ENCODE peak calls at places on chromosomes 11 and 22, in ten cellular contexts. One of them, this sample, is unnamed.

GRCh38 chr11:120645639-120646038 is 134.1 kb downstream of the GRIK4 start:
- DNase-seq in omental fat pad: no peak
- DNase-seq in lower leg skin: no peak
- DNase-seq in heart left ventricle: no peak
- DNase-seq in chondrocyte: no peak
- DNase-seq in progenitor cell of endocrine pancreas: no peak
- DNase-seq in spleen: peak
- DNase-seq in adrenal gland: no peak
- DNase-seq in psoas muscle: no peak
- DNase-seq in stomach: no peak
- DNase-seq in this sample: no peak

GRCh38 chr11:19730373-19730772 is 17.7 kb downstream of the NAV2 start:
- DNase-seq in lower leg skin: no peak
- DNase-seq in spleen: no peak
- DNase-seq in stomach: no peak
- DNase-seq in psoas muscle: peak
- DNase-seq in adrenal gland: no peak
- DNase-seq in progenitor cell of endocrine pancreas: no peak
- DNase-seq in chondrocyte: no peak
- DNase-seq in omental fat pad: no peak
- DNase-seq in heart left ventricle: peak
- DNase-seq in this sample: no peak

GRCh38 chr22:37080438-37080837 is 28.9 kb downstream of the KCTD17 start:
- DNase-seq in progenitor cell of endocrine pancreas: no peak
- DNase-seq in heart left ventricle: no peak
- DNase-seq in psoas muscle: no peak
- DNase-seq in omental fat pad: no peak
- DNase-seq in lower leg skin: no peak
- DNase-seq in stomach: no peak
- DNase-seq in adrenal gland: no peak
- DNase-seq in chondrocyte: no peak
- DNase-seq in spleen: no peak
- DNase-seq in this sample: no peak

GRCh38 chr11:23772081-23772480 is 724.8 kb upstream of the LUZP2 start:
- DNase-seq in progenitor cell of endocrine pancreas: no peak
- DNase-seq in adrenal gland: no peak
- DNase-seq in lower leg skin: no peak
- DNase-seq in chondrocyte: no peak
- DNase-seq in omental fat pad: no peak
- DNase-seq in stomach: no peak
- DNase-seq in heart left ventricle: no peak
- DNase-seq in psoas muscle: no peak
- DNase-seq in spleen: no peak
- DNase-seq in this sample: no peak

GRCh38 chr11:126034026-126034822 is 28.4 kb downstream of the CDON start:
- DNase-seq in stomach: no peak
- DNase-seq in heart left ventricle: no peak
- DNase-seq in psoas muscle: no peak
- DNase-seq in progenitor cell of endocrine pancreas: no peak
- DNase-seq in chondrocyte: no peak
- DNase-seq in lower leg skin: no peak
- DNase-seq in omental fat pad: no peak
- DNase-seq in spleen: no peak
- DNase-seq in adrenal gland: no peak
- DNase-seq in this sample: no peak

GRCh38 chr22:32475428-32476010 is 908 bp downstream of the FBXO7 start:
- DNase-seq in omental fat pad: no peak
- DNase-seq in progenitor cell of endocrine pancreas: no peak
- DNase-seq in stomach: peak
- DNase-seq in psoas muscle: no peak
- DNase-seq in spleen: peak
- DNase-seq in lower leg skin: peak
- DNase-seq in heart left ventricle: peak
- DNase-seq in chondrocyte: no peak
- DNase-seq in adrenal gland: peak
- DNase-seq in this sample: no peak

GRCh38 chr11:109120341-109120740 is 301.6 kb upstream of the C11orf87 start:
- DNase-seq in spleen: no peak
- DNase-seq in stomach: no peak
- DNase-seq in chondrocyte: no peak
- DNase-seq in progenitor cell of endocrine pancreas: no peak
- DNase-seq in heart left ventricle: no peak
- DNase-seq in psoas muscle: no peak
- DNase-seq in omental fat pad: no peak
- DNase-seq in lower leg skin: no peak
- DNase-seq in adrenal gland: no peak
- DNase-seq in this sample: no peak

GRCh38 chr11:35887737-35888136 is 56.1 kb upstream of the LDLRAD3 start:
- DNase-seq in psoas muscle: no peak
- DNase-seq in spleen: no peak
- DNase-seq in adrenal gland: no peak
- DNase-seq in stomach: no peak
- DNase-seq in lower leg skin: no peak
- DNase-seq in progenitor cell of endocrine pancreas: no peak
- DNase-seq in heart left ventricle: no peak
- DNase-seq in chondrocyte: no peak
- DNase-seq in omental fat pad: no peak
- DNase-seq in this sample: no peak

GRCh38 chr11:86172894-86173293 is 71.7 kb upstream of the EED start:
- DNase-seq in omental fat pad: no peak
- DNase-seq in stomach: no peak
- DNase-seq in spleen: no peak
- DNase-seq in chondrocyte: no peak
- DNase-seq in adrenal gland: no peak
- DNase-seq in psoas muscle: no peak
- DNase-seq in heart left ventricle: no peak
- DNase-seq in lower leg skin: no peak
- DNase-seq in progenitor cell of endocrine pancreas: no peak
- DNase-seq in this sample: no peak

GRCh38 chr11:83088965-83089364 is 17.3 kb upstream of the RAB30 start:
- DNase-seq in progenitor cell of endocrine pancreas: no peak
- DNase-seq in heart left ventricle: no peak
- DNase-seq in spleen: no peak
- DNase-seq in adrenal gland: no peak
- DNase-seq in omental fat pad: no peak
- DNase-seq in chondrocyte: no peak
- DNase-seq in stomach: no peak
- DNase-seq in psoas muscle: no peak
- DNase-seq in lower leg skin: no peak
- DNase-seq in this sample: no peak
- TF ChIP-seq CTCF in progenitor cell of endocrine pancreas: no peak
- TF ChIP-seq CTCF in heart left ventricle: no peak
- TF ChIP-seq CTCF in spleen: no peak
- TF ChIP-seq CTCF in adrenal gland: no peak
- TF ChIP-seq CTCF in omental fat pad: no peak
- TF ChIP-seq CTCF in chondrocyte: peak
- TF ChIP-seq CTCF in stomach: no peak
- TF ChIP-seq CTCF in psoas muscle: no peak
- TF ChIP-seq CTCF in lower leg skin: no peak
- TF ChIP-seq CTCF in this sample: no peak

DNA sequence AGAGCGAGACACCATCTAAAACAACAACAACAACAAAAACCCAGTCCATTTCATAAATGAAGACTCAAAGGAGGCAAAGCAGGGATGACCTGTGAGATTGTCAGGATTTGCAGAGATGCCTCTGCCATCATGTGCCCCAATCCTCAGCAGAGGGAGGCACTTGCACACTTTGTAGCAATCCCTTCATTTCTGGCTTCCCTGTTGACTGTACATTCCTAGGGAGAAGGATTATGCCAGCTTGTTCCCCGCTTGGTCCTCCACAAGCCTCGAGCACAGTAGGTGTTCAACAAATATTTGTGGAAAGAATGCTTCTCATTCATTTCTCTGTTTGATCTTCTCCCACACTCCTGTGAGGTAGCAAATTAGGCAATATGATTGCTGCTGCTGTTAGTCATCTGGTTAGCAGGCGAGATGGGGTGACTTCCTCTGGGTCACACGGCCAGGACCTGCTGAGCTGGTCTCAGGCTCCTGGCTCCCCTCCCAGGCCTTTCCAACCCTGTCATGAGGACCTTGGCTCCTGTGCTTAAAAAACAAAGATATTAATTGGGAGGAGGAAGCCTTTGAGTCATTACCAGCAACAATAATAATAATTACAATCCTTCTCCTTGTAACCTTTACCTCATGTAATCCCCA is 34.1 kb downstream of the LIF start:
- DNase-seq in chondrocyte: peak
- DNase-seq in omental fat pad: peak
- DNase-seq in heart left ventricle: no peak
- DNase-seq in psoas muscle: peak
- DNase-seq in progenitor cell of endocrine pancreas: no peak
- DNase-seq in spleen: peak
- DNase-seq in adrenal gland: peak
- DNase-seq in lower leg skin: peak
- DNase-seq in stomach: peak
- DNase-seq in this sample: no peak
- TF ChIP-seq CTCF in chondrocyte: peak
- TF ChIP-seq CTCF in omental fat pad: no peak
- TF ChIP-seq CTCF in heart left ventricle: no peak
- TF ChIP-seq CTCF in psoas muscle: no peak
- TF ChIP-seq CTCF in progenitor cell of endocrine pancreas: no peak
- TF ChIP-seq CTCF in spleen: no peak
- TF ChIP-seq CTCF in adrenal gland: no peak
- TF ChIP-seq CTCF in lower leg skin: no peak
- TF ChIP-seq CTCF in stomach: no peak
- TF ChIP-seq CTCF in this sample: no peak

GRCh38 chr11:66868726-66869291 is 11.9 kb downstream of the LRFN4 start:
- DNase-seq in adrenal gland: no peak
- DNase-seq in progenitor cell of endocrine pancreas: peak
- DNase-seq in spleen: peak
- DNase-seq in psoas muscle: no peak
- DNase-seq in chondrocyte: no peak
- DNase-seq in omental fat pad: no peak
- DNase-seq in lower leg skin: no peak
- DNase-seq in stomach: peak
- DNase-seq in heart left ventricle: no peak
- DNase-seq in this sample: no peak
- TF ChIP-seq CTCF in adrenal gland: no peak
- TF ChIP-seq CTCF in progenitor cell of endocrine pancreas: peak
- TF ChIP-seq CTCF in spleen: peak
- TF ChIP-seq CTCF in psoas muscle: no peak
- TF ChIP-seq CTCF in chondrocyte: peak
- TF ChIP-seq CTCF in omental fat pad: no peak
- TF ChIP-seq CTCF in lower leg skin: no peak
- TF ChIP-seq CTCF in stomach: peak
- TF ChIP-seq CTCF in heart left ventricle: no peak
- TF ChIP-seq CTCF in this sample: no peak

DNA sequence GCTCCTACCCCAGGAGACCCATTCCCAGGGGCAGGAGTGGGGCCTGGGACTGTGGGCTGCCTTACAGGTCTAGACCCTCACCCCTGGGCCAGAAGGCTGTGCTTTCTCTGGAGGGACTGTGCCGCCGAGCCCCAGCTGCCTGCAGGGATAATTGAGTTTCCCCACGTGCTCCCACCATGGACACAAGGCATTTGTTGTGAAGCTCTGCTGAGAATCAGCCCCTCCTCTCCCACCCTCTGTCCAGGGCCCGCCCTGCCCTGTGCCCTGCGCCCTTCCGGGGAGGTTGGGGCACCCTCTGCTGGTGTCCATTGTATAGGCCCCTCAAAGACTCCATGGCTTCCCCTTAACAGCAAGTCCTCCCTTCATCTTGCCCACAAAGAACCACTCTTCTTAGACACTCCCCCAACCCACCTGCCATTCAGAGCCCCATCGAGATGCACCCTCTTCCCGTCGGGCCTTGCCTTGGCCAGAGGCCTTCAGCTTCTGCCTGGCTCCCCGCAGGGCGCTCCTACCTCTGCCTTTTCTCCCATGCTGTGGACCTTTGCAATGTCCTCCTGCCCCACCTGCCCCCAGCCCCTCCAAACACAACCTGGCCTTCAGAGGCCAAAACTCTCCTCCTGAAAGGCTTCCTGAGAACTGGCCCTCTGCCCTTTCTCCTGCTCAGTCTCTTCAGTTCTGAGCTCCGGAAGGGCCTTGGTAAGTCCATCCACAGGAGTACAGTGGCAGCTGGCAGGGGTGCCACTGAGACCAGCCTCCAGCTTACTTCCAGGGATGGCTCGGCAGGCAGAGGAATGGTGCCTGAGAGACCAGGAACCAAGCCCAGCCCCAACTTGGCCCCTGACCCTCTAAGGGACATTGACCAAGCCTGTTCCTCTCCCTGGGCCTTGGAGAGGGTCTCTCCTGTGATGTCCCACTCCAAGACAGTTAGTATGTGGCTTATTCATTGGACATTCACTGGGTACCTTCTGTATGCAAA is 22.4 kb downstream of the DUSP8 start:
- DNase-seq in spleen: no peak
- DNase-seq in chondrocyte: no peak
- DNase-seq in stomach: no peak
- DNase-seq in adrenal gland: no peak
- DNase-seq in psoas muscle: no peak
- DNase-seq in lower leg skin: no peak
- DNase-seq in omental fat pad: no peak
- DNase-seq in progenitor cell of endocrine pancreas: no peak
- DNase-seq in heart left ventricle: no peak
- DNase-seq in this sample: no peak
- TF ChIP-seq CTCF in spleen: no peak
- TF ChIP-seq CTCF in chondrocyte: no peak
- TF ChIP-seq CTCF in stomach: no peak
- TF ChIP-seq CTCF in adrenal gland: no peak
- TF ChIP-seq CTCF in psoas muscle: no peak
- TF ChIP-seq CTCF in lower leg skin: no peak
- TF ChIP-seq CTCF in omental fat pad: no peak
- TF ChIP-seq CTCF in progenitor cell of endocrine pancreas: no peak
- TF ChIP-seq CTCF in heart left ventricle: peak
- TF ChIP-seq CTCF in this sample: no peak

This sample was measured in D721Med.